ENCODE peak calls at places on chromosome 16, in six cellular contexts. O is spleen; T is naive thymus-derived CD4-positive, alpha-beta T cell; C is glutamatergic neuron; P is foreskin melanocyte; J is COR-L47. Y is an unnamed sample.
A peak's percentile ranks its signal among the peaks of the same experiment; 100 is the strongest.

GRCh38 chr16:3444032-3444388 is 530 bp downstream of the NAA60 start:
- DNase-seq in O (no peak), T (peak; percentile 50), C (peak; percentile 28), P (peak; percentile 60), J (peak; percentile 26), Y (peak; percentile 48)

GRCh38 chr16:56742030-56742984 is 12.4 kb downstream of the NUP93 start:
- DNase-seq in O (no peak), T (no peak), C (no peak), P (peak; percentile 11), J (no peak), Y (no peak)

GRCh38 chr16:13961099-13961811 is 41.3 kb downstream of the ERCC4 start:
- DNase-seq in O (no peak), T (no peak), C (no peak), P (no peak), J (no peak), Y (no peak)

GRCh38 chr16:8855051-8855786 is 13.6 kb downstream of the CARHSP1 start:
- DNase-seq in O (peak; percentile 37), T (no peak), C (no peak), P (no peak), J (no peak), Y (no peak)

GRCh38 chr16:89863741-89864391 is 9.5 kb upstream of the TCF25 start:
- DNase-seq in O (peak; percentile 83), T (peak; percentile 32), C (peak; percentile 53), P (peak; percentile 40), J (no peak), Y (no peak)

GRCh38 chr16:31067342-31067741 is 6.7 kb downstream of the ZNF668 start:
- DNase-seq in O (no peak), T (no peak), C (no peak), P (no peak), J (no peak), Y (no peak)

GRCh38 chr16:88002749-88003148 is 51.5 kb downstream of the BANP start:
- DNase-seq in O (peak; percentile 50), T (no peak), C (no peak), P (no peak), J (no peak), Y (no peak)

GRCh38 chr16:84876873-84877606 is 57.3 kb downstream of the CRISPLD2 start:
- DNase-seq in O (peak; percentile 35), T (no peak), C (no peak), P (no peak), J (no peak), Y (no peak)

GRCh38 chr16:86398622-86399021 is 111.7 kb upstream of the FOXF1 start:
- DNase-seq in O (no peak), T (no peak), C (no peak), P (peak; percentile 81), J (no peak), Y (no peak)

Y was measured in endothelial cell.